ENCODE peak calls at places on chromosome 13, in eight cellular contexts. B is breast epithelium, F is H9, Y is HCT116, C is lower lobe of right lung, S is thoracic aorta, N is GM12878, T is PC-3. Z is an unnamed sample.

GRCh38 chr13:49057176-49057575 is 81.5 kb downstream of the FNDC3A start:
- DNase-seq in Y (no peak), S (no peak), F (no peak), N (no peak), T (no peak), B (no peak), C (no peak), Z (no peak)

GRCh38 chr13:112893570-112894422 is 75.2 kb upstream of the MCF2L start:
- DNase-seq in S (no peak), Y (no peak), F (peak), N (no peak), C (peak), B (no peak), T (peak), Z (no peak)

GRCh38 chr13:113947321-113948033 is 26.4 kb downstream of the C13orf46 start:
- DNase-seq in C (no peak), S (peak), N (no peak), B (peak), Y (peak), F (peak), T (peak), Z (no peak)

GRCh38 chr13:52405369-52405766 is 604 bp downstream of the THSD1 start:
- DNase-seq in B (no peak), T (no peak), N (no peak), S (no peak), C (no peak), Y (no peak), F (no peak), Z (no peak)

GRCh38 chr13:35957174-35957867 is 173.9 kb downstream of the DCLK1 start:
- DNase-seq in T (peak), S (no peak), C (no peak), N (no peak), B (no peak), Y (no peak), F (no peak), Z (no peak)

GRCh38 chr13:70087247-70087646 is 20.4 kb upstream of the ATXN8OS start:
- DNase-seq in C (no peak), T (no peak), B (no peak), F (no peak), Y (no peak), S (no peak), N (no peak), Z (no peak)

GRCh38 chr13:39784347-39784746 is 128.9 kb downstream of the COG6 start:
- DNase-seq in T (no peak), Y (no peak), B (no peak), S (no peak), N (no peak), C (no peak), F (no peak), Z (peak)

GRCh38 chr13:67880916-67881315 is 650.8 kb upstream of the PCDH9 start:
- DNase-seq in C (no peak), T (no peak), N (no peak), Y (no peak), S (no peak), F (no peak), B (no peak), Z (no peak)

GRCh38 chr13:91162180-91162579 is 185.3 kb upstream of the MIR17HG start:
- DNase-seq in N (no peak), C (no peak), S (no peak), F (no peak), B (no peak), T (no peak), Y (no peak), Z (no peak)

GRCh38 chr13:21504379-21504778 is 45.3 kb upstream of the ZDHHC20 start:
- DNase-seq in S (no peak), C (no peak), T (no peak), F (no peak), Y (no peak), N (no peak), B (no peak), Z (no peak)

GRCh38 chr13:44311011-44311481 is 62.6 kb upstream of the SERP2 start:
- DNase-seq in C (peak), S (no peak), F (no peak), N (no peak), B (peak), T (peak), Y (no peak), Z (no peak)

GRCh38 chr13:94329277-94329676 is 150.2 kb downstream of the DCT start:
- DNase-seq in S (no peak), T (no peak), F (no peak), C (no peak), B (no peak), Y (no peak), N (no peak), Z (no peak)

GRCh38 chr13:37651891-37652290 is 53.3 kb upstream of the POSTN start:
- DNase-seq in C (no peak), F (no peak), Y (no peak), T (peak), N (no peak), B (no peak), S (no peak), Z (no peak)

GRCh38 chr13:34701919-34702318 is 240.2 kb upstream of the NBEA start:
- DNase-seq in N (no peak), Y (no peak), C (no peak), S (no peak), F (no peak), B (no peak), T (no peak), Z (no peak)

GRCh38 chr13:75636339-75637095 is 387 bp downstream of the LMO7 start:
- DNase-seq in C (peak), N (no peak), F (peak), Y (no peak), S (no peak), T (peak), B (no peak), Z (no peak)

GRCh38 chr13:29497137-29497654 is 98.3 kb downstream of the SLC7A1 start:
- DNase-seq in T (no peak), F (no peak), C (no peak), S (no peak), N (no peak), B (no peak), Y (no peak), Z (peak)
- H3K27ac ChIP-seq in T (no peak), F (no peak), C (no peak), S (peak), N (no peak), B (no peak), Y (no peak), Z (peak)

GRCh38 chr13:89925107-89925506 is 1422.4 kb upstream of the MIR17HG start:
- DNase-seq in B (no peak), T (peak), N (no peak), C (no peak), Y (peak), S (no peak), F (no peak), Z (no peak)
- TF ChIP-seq CTCF in B (no peak), T (peak), N (peak), C (peak), Y (peak), S (no peak), F (peak), Z (peak)

GRCh38 chr13:23325191-23325590 is 108.3 kb downstream of the SACS start:
- DNase-seq in Y (no peak), B (no peak), N (peak), T (no peak), S (no peak), F (no peak), C (no peak), Z (no peak)

GRCh38 chr13:23321534-23322241 is 111.8 kb downstream of the SACS start:
- DNase-seq in B (no peak), N (peak), Y (peak), T (peak), S (peak), C (no peak), F (no peak), Z (peak)

GRCh38 chr13:23323946-23324709 is 109.4 kb downstream of the SACS start:
- DNase-seq in C (no peak), N (no peak), F (no peak), T (peak), B (no peak), Y (no peak), S (no peak), Z (no peak)

GRCh38 chr13:23320926-23321533 is 112.5 kb downstream of the SACS start:
- DNase-seq in B (no peak), S (no peak), T (peak), C (no peak), Y (no peak), F (no peak), N (no peak), Z (no peak)

GRCh38 chr13:23322353-23323336 is 110.9 kb downstream of the SACS start:
- DNase-seq in S (no peak), N (no peak), T (peak), C (no peak), Y (no peak), F (no peak), B (no peak), Z (no peak)
- H3K27ac ChIP-seq in S (peak), N (peak), T (peak), C (peak), Y (no peak), F (no peak), B (no peak), Z (peak)

GRCh38 chr13:96678801-96679200 is 315.5 kb downstream of the OXGR1 start:
- DNase-seq in F (no peak), T (no peak), S (no peak), B (no peak), N (no peak), Y (no peak), C (no peak), Z (no peak)
- TF ChIP-seq CTCF in F (no peak), T (no peak), S (no peak), B (no peak), N (no peak), Y (no peak), C (no peak), Z (no peak)

Z was measured in AG04450.